ENCODE peak calls at places on chromosomes 6 and 20, in five cellular contexts. A is HCT116, D is GM12878, O is HepG2, W is K562. U is an unnamed sample.

GRCh38 chr6:3773696-3774298 is 22.3 kb upstream of the PXDC1 start:
- DNase-seq in A (no peak), D (no peak), O (no peak), W (no peak), U (no peak)

GRCh38 chr6:329888-330691 is 37.8 kb downstream of the DUSP22 start:
- DNase-seq in A (no peak), D (no peak), O (no peak), W (peak; percentile 39), U (peak; percentile 45)

GRCh38 chr6:30820196-30820595 is 64.1 kb upstream of the DDR1 start:
- DNase-seq in A (peak; percentile 73), D (no peak), O (peak; percentile 65), W (peak; percentile 41), U (no peak)

GRCh38 chr20:20561172-20561571 is 151.3 kb downstream of the RALGAPA2 start:
- DNase-seq in A (no peak), D (no peak), O (no peak), W (no peak), U (no peak)

GRCh38 chr6:53287336-53288225 is 61.2 kb downstream of the ELOVL5 start:
- DNase-seq in A (no peak), D (no peak), O (no peak), W (no peak), U (no peak)

GRCh38 chr6:113120214-113120576 is 737.0 kb upstream of the MARCKS start:
- DNase-seq in A (peak; percentile 86), D (no peak), O (no peak), W (no peak), U (no peak)

GRCh38 chr20:12173333-12173732 is 255.6 kb downstream of the BTBD3 start:
- DNase-seq in A (no peak), D (no peak), O (no peak), W (no peak), U (no peak)

GRCh38 chr6:87661503-87661902 is 40.5 kb downstream of the AKIRIN2 start:
- DNase-seq in A (no peak), D (no peak), O (no peak), W (no peak), U (no peak)

GRCh38 chr20:36152266-36152665 is 2.3 kb upstream of the EPB41L1 start:
- DNase-seq in A (no peak), D (no peak), O (no peak), W (no peak), U (no peak)

GRCh38 chr6:169755162-169755561 is 3.7 kb downstream of the ERMARD start:
- DNase-seq in A (no peak), D (no peak), O (no peak), W (peak; percentile 36), U (no peak)

GRCh38 chr20:380763-381580 is 412 bp downstream of the TRIB3 start:
- DNase-seq in A (peak; percentile 76), D (no peak), O (peak; percentile 86), W (peak; percentile 89), U (peak; percentile 87)

GRCh38 chr6:84653027-84653551 is 111.3 kb downstream of the TBX18 start:
- DNase-seq in A (no peak), D (no peak), O (no peak), W (no peak), U (no peak)

GRCh38 chr6:105317607-105318533 is 85.0 kb downstream of the PREP start:
- DNase-seq in A (peak; percentile 15), D (no peak), O (peak; percentile 8), W (peak; percentile 9), U (no peak)

GRCh38 chr20:420721-421574 is 12.8 kb downstream of the RBCK1 start:
- DNase-seq in A (no peak), D (no peak), O (no peak), W (peak; percentile 49), U (peak; percentile 80)

GRCh38 chr6:47318236-47318974 is 8.7 kb upstream of the TNFRSF21 start:
- DNase-seq in A (no peak), D (no peak), O (no peak), W (no peak), U (no peak)

GRCh38 chr6:116969211-116969863 is 92.3 kb downstream of the RFX6 start:
- DNase-seq in A (peak; percentile 57), D (no peak), O (peak; percentile 64), W (peak; percentile 64), U (peak; percentile 37)

GRCh38 chr6:159919011-159919511 is 28.3 kb downstream of the MAS1 start:
- DNase-seq in A (no peak), D (no peak), O (no peak), W (no peak), U (no peak)

GRCh38 chr20:31894980-31895675 is 24.7 kb downstream of the TTLL9 start:
- DNase-seq in A (no peak), D (peak; percentile 75), O (peak; percentile 73), W (peak; percentile 29), U (no peak)
- TF ChIP-seq ZBTB33 in A (no peak), D (no peak), O (no peak), W (no peak), U (no peak)

GRCh38 chr20:58399926-58400325 is 10.9 kb downstream of the VAPB start:
- DNase-seq in A (no peak), D (no peak), O (no peak), W (no peak), U (no peak)
- TF ChIP-seq ZBTB33 in A (no peak), D (no peak), O (no peak), W (no peak), U (no peak)

DNA sequence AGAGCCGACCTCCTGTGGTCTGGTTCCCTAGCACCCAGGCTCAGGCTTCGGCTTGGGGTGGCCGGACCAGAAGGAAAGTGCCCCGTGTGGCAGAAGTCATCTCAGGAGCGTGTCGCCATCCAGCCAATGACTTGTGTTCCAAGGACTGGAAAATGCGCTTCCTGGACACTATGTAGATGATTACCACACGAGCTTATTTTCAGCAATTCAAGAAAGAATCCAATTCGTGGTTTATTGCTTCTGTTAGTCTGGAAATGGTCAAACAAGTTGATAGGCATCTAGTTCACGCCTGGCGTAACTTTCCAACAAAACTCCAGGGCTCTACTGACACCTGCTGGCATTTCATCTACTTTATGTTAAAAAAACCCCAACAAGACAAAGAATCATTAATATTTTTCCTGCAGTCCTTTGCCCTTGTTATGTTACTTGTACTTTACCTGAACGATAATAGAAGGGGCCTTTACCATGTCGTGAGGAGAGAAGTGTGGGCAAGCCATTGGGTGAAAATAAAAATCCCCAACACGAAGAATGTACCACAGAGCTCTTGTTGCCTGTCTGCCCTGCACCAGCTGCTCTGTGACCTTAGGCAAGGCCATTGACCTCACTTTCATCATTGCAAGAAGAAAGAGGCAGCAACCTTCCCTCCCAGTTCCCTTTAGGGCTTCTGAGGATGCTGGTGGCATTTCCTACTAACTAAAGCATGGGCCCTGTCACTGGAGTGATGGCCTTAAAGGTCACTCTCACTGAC is 154.7 kb upstream of the LAMP5 start:
- DNase-seq in A (peak; percentile 46), D (no peak), O (peak; percentile 67), W (peak; percentile 41), U (peak; percentile 33)
- TF ChIP-seq ZBTB33 in A (no peak), D (no peak), O (no peak), W (no peak), U (no peak)

DNA sequence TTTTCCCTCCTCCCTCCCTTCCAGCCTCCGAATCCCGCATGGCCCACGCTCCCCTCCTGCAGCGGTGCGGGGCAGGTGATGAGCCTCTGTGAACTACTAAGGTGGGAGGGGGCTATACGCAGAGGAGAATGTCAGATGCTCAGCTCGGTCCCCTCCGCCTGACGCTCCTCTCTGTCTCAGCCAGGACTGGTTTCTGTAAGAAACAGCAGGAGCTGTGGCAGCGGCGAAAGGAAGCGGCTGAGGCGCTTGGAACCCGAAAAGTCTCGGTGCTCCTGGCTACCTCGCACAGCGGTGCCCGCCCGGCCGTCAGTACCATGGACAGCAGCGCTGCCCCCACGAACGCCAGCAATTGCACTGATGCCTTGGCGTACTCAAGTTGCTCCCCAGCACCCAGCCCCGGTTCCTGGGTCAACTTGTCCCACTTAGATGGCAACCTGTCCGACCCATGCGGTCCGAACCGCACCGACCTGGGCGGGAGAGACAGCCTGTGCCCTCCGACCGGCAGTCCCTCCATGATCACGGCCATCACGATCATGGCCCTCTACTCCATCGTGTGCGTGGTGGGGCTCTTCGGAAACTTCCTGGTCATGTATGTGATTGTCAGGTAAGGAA is at the start of gene OPRM1:
- DNase-seq in A (no peak), D (no peak), O (no peak), W (peak; percentile 9), U (peak; percentile 68)
- TF ChIP-seq ZBTB33 in A (no peak), D (no peak), O (no peak), W (no peak), U (no peak)